ENCODE peak calls at places on chromosomes 7 and 10, in nine cellular contexts. L is cardiac fibroblast, Q is mesendoderm, C is epithelial cell of esophagus, N is HFF-Myc, K is foreskin fibroblast, W is heart left ventricle, B is cardiac muscle cell, G is breast epithelium. V is an unnamed sample.
A peak's percentile ranks its signal among the peaks of the same experiment; 100 is the strongest.

GRCh38 chr7:94740490-94740889 is 84.6 kb upstream of the SGCE start:
- DNase-seq in L (no peak), Q (no peak), C (no peak), N (no peak), K (no peak), W (no peak), B (no peak), G (no peak), V (no peak)

GRCh38 chr7:81819861-81820260 is 50.0 kb upstream of the HGF start:
- DNase-seq in L (no peak), Q (no peak), C (no peak), N (no peak), K (peak; percentile 21), W (no peak), B (no peak), G (no peak), V (peak; percentile 26)

GRCh38 chr7:118583651-118584050 is 359.1 kb downstream of the ANKRD7 start:
- DNase-seq in L (no peak), Q (no peak), C (no peak), N (no peak), K (no peak), W (no peak), B (no peak), G (no peak), V (no peak)

GRCh38 chr10:97948822-97949221 is 81.6 kb downstream of the CRTAC1 start:
- DNase-seq in L (no peak), Q (peak; percentile 59), C (no peak), N (no peak), K (no peak), W (no peak), B (no peak), G (no peak), V (no peak)

GRCh38 chr10:21813944-21814343 is 189.6 kb downstream of the DNAJC1 start:
- DNase-seq in L (no peak), Q (no peak), C (no peak), N (no peak), K (no peak), W (no peak), B (no peak), G (no peak), V (no peak)

GRCh38 chr7:153567426-153567825 is 484.8 kb upstream of the DPP6 start:
- DNase-seq in L (no peak), Q (no peak), C (no peak), N (no peak), K (no peak), W (peak; percentile 57), B (no peak), G (no peak), V (no peak)

GRCh38 chr7:138125598-138126111 is 49.4 kb downstream of the AKR1D1 start:
- DNase-seq in L (peak; percentile 58), Q (no peak), C (peak; percentile 82), N (no peak), K (peak; percentile 1), W (no peak), B (no peak), G (no peak), V (peak; percentile 66)

GRCh38 chr7:19111474-19112143 is 5.8 kb downstream of the TWIST1 start:
- DNase-seq in L (no peak), Q (peak; percentile 37), C (no peak), N (no peak), K (no peak), W (no peak), B (peak; percentile 12), G (no peak), V (no peak)

GRCh38 chr10:119595134-119595714 is 1.5 kb downstream of the TIAL1 start:
- DNase-seq in L (peak; percentile 61), Q (peak; percentile 55), C (peak; percentile 65), N (no peak), K (no peak), W (no peak), B (no peak), G (no peak), V (peak; percentile 59)

GRCh38 chr7:20407585-20408466 is 77.1 kb downstream of the ITGB8 start:
- DNase-seq in L (peak; percentile 65), Q (peak; percentile 40), C (peak; percentile 83), N (no peak), K (peak; percentile 31), W (peak; percentile 84), B (peak; percentile 72), G (no peak), V (peak; percentile 68)

GRCh38 chr10:12308976-12309375 is 40.4 kb upstream of the CAMK1D start:
- DNase-seq in L (no peak), Q (no peak), C (no peak), N (no peak), K (no peak), W (no peak), B (no peak), G (no peak), V (no peak)

GRCh38 chr10:13352519-13352918 is 4.4 kb upstream of the SEPHS1 start:
- DNase-seq in L (no peak), Q (peak; percentile 72), C (no peak), N (no peak), K (no peak), W (no peak), B (peak; percentile 24), G (no peak), V (no peak)

GRCh38 chr7:641966-642365 is 84.5 kb upstream of the DNAAF5 start:
- DNase-seq in L (no peak), Q (no peak), C (no peak), N (no peak), K (no peak), W (no peak), B (no peak), G (no peak), V (no peak)

DNA sequence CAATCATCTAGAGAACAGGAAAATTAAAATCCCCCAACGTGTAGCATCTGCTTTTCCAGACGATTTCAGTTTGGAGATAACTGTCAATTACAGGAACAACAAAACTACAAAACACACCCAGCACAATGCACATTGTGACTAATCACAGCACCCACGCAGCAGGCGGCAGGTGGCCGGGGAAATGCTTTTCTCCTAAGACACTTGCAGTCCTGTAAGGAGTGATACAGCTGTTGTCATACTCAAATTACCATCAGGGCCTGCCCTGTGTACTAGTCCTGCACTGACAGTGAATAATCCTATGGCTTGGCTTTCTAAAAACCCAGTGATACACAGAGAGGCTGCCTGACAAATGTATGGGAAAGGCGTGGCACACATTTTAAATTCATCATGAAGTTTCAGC is 37.8 kb downstream of the COBL start:
- DNase-seq in L (no peak), Q (no peak), C (peak; percentile 16), N (no peak), K (no peak), W (no peak), B (no peak), G (no peak), V (no peak)
- H3K4me3 ChIP-seq in L (no peak overlapping the region), Q (no peak overlapping the region), C (no peak overlapping the region), N (no peak overlapping the region), K (no peak overlapping the region), W (no peak overlapping the region), B (no peak overlapping the region), G (no peak overlapping the region), V (no peak overlapping the region)

DNA sequence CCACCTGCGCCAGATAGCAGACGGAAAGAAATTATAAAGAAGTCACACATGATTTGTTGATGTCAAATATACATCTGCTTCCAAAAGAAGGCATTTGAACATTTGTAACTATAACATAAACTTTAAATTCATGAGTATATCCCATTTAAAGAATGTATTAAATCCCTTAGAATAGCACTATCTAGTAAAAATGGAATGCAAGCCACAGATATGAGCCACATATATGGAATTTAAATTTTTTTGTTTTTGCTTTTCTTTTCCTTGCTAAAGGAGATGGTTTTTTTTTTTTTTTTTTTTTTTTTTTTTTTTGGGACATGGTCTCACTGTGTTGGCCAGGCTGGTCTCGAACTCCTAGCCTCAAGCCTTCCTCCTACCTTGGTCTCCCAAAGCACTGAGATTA is 730.8 kb downstream of the PHTF2 start:
- DNase-seq in L (peak; percentile 38), Q (no peak), C (no peak), N (no peak), K (no peak), W (no peak), B (no peak), G (no peak), V (peak; percentile 4)
- H3K4me3 ChIP-seq in L (no peak overlapping the region), Q (no peak overlapping the region), C (no peak overlapping the region), N (no peak overlapping the region), K (no peak overlapping the region), W (no peak overlapping the region), B (no peak overlapping the region), G (no peak overlapping the region), V (no peak overlapping the region)

GRCh38 chr10:109997233-109997632 is 10.6 kb upstream of the ADD3 start:
- DNase-seq in L (no peak), Q (peak; percentile 74), C (no peak), N (no peak), K (no peak), W (no peak), B (no peak), G (no peak), V (no peak)

GRCh38 chr10:109994711-109995110 is 13.1 kb upstream of the ADD3 start:
- DNase-seq in L (no peak), Q (no peak), C (no peak), N (no peak), K (no peak), W (no peak), B (no peak), G (no peak), V (no peak)

GRCh38 chr10:109996766-109997171 is 11.0 kb upstream of the ADD3 start:
- DNase-seq in L (no peak), Q (no peak), C (no peak), N (no peak), K (no peak), W (no peak), B (no peak), G (no peak), V (no peak)

GRCh38 chr10:109995178-109995577 is 12.6 kb upstream of the ADD3 start:
- DNase-seq in L (no peak), Q (no peak), C (no peak), N (no peak), K (no peak), W (no peak), B (no peak), G (no peak), V (no peak)

DNA sequence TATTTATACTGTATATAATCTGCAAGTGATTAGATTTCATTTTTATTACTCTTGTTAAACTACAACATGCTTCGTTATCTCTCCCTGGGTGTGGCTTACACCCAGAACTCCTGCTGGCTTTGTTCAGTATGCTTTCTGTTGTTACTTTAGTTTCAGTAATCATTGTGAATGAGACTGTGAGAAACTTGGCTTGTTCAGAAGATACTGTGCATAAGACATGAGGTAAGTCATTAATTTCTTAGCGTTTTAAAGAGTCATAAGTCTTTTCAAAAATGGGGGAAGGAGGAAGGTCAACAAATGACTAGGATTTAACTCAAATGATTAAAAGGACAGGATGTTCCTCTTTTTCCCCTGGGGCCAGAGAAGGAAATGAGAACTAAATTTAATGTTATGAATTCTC is 11.6 kb upstream of the ADD3 start:
- DNase-seq in L (peak; percentile 60), Q (no peak), C (peak; percentile 27), N (no peak), K (no peak), W (no peak), B (no peak), G (no peak), V (no peak)
- H3K4me3 ChIP-seq in L (no peak overlapping the region), Q (no peak overlapping the region), C (no peak overlapping the region), N (no peak overlapping the region), K (no peak overlapping the region), W (no peak overlapping the region), B (no peak overlapping the region), G (no peak overlapping the region), V (no peak overlapping the region)

DNA sequence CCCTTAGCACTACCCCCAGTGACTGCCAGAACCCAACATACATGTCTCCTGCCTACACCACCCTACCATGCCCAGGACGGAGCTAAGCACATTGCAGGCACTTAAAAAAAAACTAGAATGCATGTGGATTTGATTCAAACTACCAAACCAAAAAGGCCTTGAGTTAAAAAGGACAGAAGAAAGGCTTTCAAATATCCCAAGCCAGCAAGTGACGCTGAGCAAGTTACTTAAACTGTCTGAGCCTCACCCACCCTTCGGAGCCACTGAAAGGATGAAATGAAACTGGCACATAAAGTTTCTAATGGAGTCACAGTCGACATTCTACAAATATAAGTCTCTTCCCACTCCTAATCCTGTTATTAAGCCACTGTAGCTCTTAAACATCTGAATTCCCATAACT is 1.8 kb downstream of the CPXM2 start:
- DNase-seq in L (no peak), Q (no peak), C (no peak), N (no peak), K (no peak), W (no peak), B (no peak), G (no peak), V (no peak)
- H3K4me3 ChIP-seq in L (no peak overlapping the region), Q (no peak overlapping the region), C (no peak overlapping the region), N (no peak overlapping the region), K (peak overlapping the region; percentile 46), W (peak overlapping the region; percentile 67), B (no peak overlapping the region), G (peak overlapping the region; percentile 64), V (no peak overlapping the region)

V was measured in astrocyte.